ENCODE peak calls at places on chromosomes 4 and X, in seven cellular contexts. F is SK-N-SH, D is HCT116, A is K562, C is HepG2, N is H1, W is GM12878. P is an unnamed sample.

GRCh38 chr4:52968241-52968640 is 106.1 kb downstream of the RASL11B start:
- DNase-seq in F (no peak), D (no peak), A (no peak), C (no peak), N (no peak), W (no peak), P (no peak)

GRCh38 chr4:87240341-87240740 is 19.9 kb upstream of the KLHL8 start:
- DNase-seq in F (no peak), D (no peak), A (no peak), C (no peak), N (no peak), W (no peak), P (no peak)

GRCh38 chr4:16032382-16032743 is 51.5 kb downstream of the PROM1 start:
- DNase-seq in F (no peak), D (no peak), A (no peak), C (peak; percentile 13), N (no peak), W (no peak), P (no peak)

GRCh38 chrX:23902419-23902818 is 5.3 kb downstream of the APOO start:
- DNase-seq in F (peak; percentile 53), D (no peak), A (peak; percentile 12), C (peak; percentile 50), N (no peak), W (no peak), P (no peak)

GRCh38 chrX:103480526-103480925 is 38.8 kb downstream of the RAB40A start:
- DNase-seq in F (no peak), D (no peak), A (no peak), C (no peak), N (no peak), W (no peak), P (no peak)

GRCh38 chrX:139831689-139832456 is 101.0 kb downstream of the ATP11C start:
- DNase-seq in F (no peak), D (no peak), A (no peak), C (no peak), N (no peak), W (no peak), P (peak; percentile 47)

GRCh38 chrX:10648608-10649007 is 28.2 kb upstream of the MID1 start:
- DNase-seq in F (peak; percentile 6), D (no peak), A (no peak), C (no peak), N (no peak), W (no peak), P (no peak)

GRCh38 chrX:54492340-54492739 is 3.7 kb downstream of the FGD1 start:
- DNase-seq in F (no peak), D (no peak), A (no peak), C (no peak), N (no peak), W (no peak), P (no peak)

GRCh38 chr4:102343964-102344519 is 1.2 kb downstream of the SLC39A8 start:
- DNase-seq in F (no peak), D (peak; percentile 41), A (peak; percentile 63), C (no peak), N (no peak), W (peak; percentile 21), P (no peak)

GRCh38 chr4:128359422-128359821 is 71.8 kb upstream of the PGRMC2 start:
- DNase-seq in F (no peak), D (no peak), A (no peak), C (no peak), N (no peak), W (no peak), P (no peak)

GRCh38 chr4:128355301-128355700 is 67.7 kb upstream of the PGRMC2 start:
- DNase-seq in F (peak; percentile 52), D (no peak), A (peak; percentile 40), C (no peak), N (no peak), W (no peak), P (no peak)

GRCh38 chr4:128358231-128358902 is 70.8 kb upstream of the PGRMC2 start:
- DNase-seq in F (no peak), D (no peak), A (no peak), C (no peak), N (no peak), W (no peak), P (no peak)

GRCh38 chr4:128358903-128359260 is 71.3 kb upstream of the PGRMC2 start:
- DNase-seq in F (no peak), D (no peak), A (no peak), C (no peak), N (no peak), W (no peak), P (no peak)

DNA sequence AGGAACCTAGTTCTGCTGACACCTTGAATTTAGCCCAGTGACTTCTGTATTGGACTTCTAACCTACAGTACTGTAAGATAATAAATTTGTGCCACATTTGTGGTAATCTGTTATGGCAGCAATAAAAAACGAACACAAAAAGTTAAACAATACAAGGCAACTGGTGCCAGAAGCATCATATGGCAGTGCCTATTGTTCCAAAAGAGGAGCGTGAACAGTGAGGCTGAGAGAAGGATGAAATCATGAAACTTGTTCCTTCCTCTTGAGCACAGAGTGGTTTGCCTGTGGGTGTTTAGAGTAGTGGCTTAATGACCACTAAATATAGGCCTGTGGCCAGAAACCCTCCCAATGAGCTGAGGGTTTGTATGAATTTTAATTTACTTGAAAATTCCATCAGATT is 69.7 kb upstream of the PGRMC2 start:
- DNase-seq in F (no peak), D (no peak), A (no peak), C (no peak), N (no peak), W (no peak), P (no peak)
- TF ChIP-seq YY1 in F (no peak), D (no peak), A (no peak), C (no peak), N (no peak), W (no peak), P (no peak)

GRCh38 chrX:112967341-112967740 is 126.7 kb upstream of the AMOT start:
- DNase-seq in F (no peak), D (no peak), A (no peak), C (peak; percentile 4), N (no peak), W (no peak), P (no peak)

GRCh38 chrX:112967903-112968302 is 127.3 kb upstream of the AMOT start:
- DNase-seq in F (no peak), D (no peak), A (no peak), C (no peak), N (no peak), W (no peak), P (no peak)

GRCh38 chrX:112968351-112969133 is 127.9 kb upstream of the AMOT start:
- DNase-seq in F (no peak), D (no peak), A (no peak), C (no peak), N (no peak), W (no peak), P (no peak)
- H3K27me3 ChIP-seq in F (no peaks in the 10 kb centered on the region), D (no peaks in the 10 kb centered on the region), A (no peaks in the 10 kb centered on the region), C (no peaks in the 10 kb centered on the region), N (no peaks in the 10 kb centered on the region), W (no peaks in the 10 kb centered on the region), P (no peaks in the 10 kb centered on the region)

DNA sequence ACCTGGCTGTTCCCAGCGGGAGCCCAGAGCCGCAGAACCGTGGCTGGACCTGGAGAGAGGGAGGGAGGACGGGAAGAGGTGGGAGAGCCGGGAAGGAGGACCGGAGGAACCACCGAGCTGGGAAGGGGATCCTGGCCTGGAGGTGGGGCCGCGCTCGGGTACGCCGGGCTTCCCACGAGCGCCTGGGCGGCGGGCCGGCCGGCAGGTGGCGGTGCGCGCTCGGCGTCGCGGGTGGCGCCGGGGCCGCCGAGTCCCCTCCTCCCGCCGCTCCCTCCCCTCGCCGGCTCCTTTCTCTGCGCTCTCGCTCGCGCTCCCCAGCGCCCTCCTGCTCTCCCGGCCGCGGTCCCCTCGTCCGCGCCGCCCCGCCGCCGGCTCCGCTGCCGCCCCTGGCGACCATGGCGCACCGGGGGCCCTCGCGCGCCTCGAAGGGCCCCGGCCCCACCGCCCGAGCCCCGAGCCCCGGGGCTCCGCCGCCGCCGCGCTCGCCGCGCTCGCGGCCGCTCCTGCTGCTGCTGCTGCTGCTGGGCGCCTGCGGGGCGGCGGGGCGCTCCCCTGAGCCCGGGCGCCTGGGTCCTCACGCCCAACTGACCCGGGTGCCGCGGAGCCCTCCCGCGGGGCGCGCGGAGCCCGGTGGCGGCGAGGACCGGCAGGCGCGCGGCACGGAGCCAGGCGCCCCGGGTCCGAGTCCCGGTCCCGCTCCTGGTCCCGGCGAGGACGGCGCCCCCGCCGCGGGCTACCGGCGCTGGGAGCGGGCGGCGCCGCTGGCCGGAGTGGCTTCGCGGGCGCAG is at the start of gene SORCS2:
- DNase-seq in F (peak; percentile 95), D (no peak), A (peak; percentile 84), C (peak; percentile 12), N (no peak), W (no peak), P (peak; percentile 48)
- TF ChIP-seq YY1 in F (no peak), D (no peak), A (no peak), C (peak; percentile 20), N (no peak), W (no peak), P (no peak)

GRCh38 chr4:4386736-4387392 is at the start of gene NSG1:
- DNase-seq in F (no peak), D (no peak), A (peak; percentile 42), C (no peak), N (no peak), W (no peak), P (no peak)
- H3K27me3 ChIP-seq in F (peaks cover 11% of the 10 kb centered on the region), D (no peaks in the 10 kb centered on the region), A (peaks cover 72% of the 10 kb centered on the region), C (peaks cover 20% of the 10 kb centered on the region), N (peaks cover 20% of the 10 kb centered on the region), W (peaks cover 10% of the 10 kb centered on the region), P (peaks cover 72% of the 10 kb centered on the region)